ENCODE peak calls at places on chromosome 2, in eight cellular contexts. V, Z, F, D, U, R, X and B are unnamed samples.

GRCh38 chr2:231189571-231190495 is 8.6 kb upstream of the ARMC9 start:
- DNase-seq in R (no peak), V (peak; percentile 57), X (peak; percentile 46), Z (no peak), U (no peak), D (no peak), F (no peak), B (peak; percentile 52)

GRCh38 chr2:232365621-232366321 is 12.8 kb upstream of the ALPP start:
- DNase-seq in R (peak; percentile 23), U (no peak), D (peak; percentile 45), V (peak; percentile 75), F (no peak), Z (peak; percentile 62), X (no peak), B (no peak)

GRCh38 chr2:128309341-128310093 is 9.2 kb downstream of the HS6ST1 start:
- DNase-seq in F (no peak), D (peak; percentile 82), V (no peak), Z (peak; percentile 97), R (peak; percentile 73), U (no peak), X (no peak), B (peak; percentile 61)

GRCh38 chr2:43065036-43065435 is 161.4 kb downstream of the ZFP36L2 start:
- DNase-seq in F (no peak), X (no peak), U (no peak), D (no peak), V (no peak), R (no peak), Z (no peak), B (no peak)

GRCh38 chr2:64792995-64793639 is 139.4 kb upstream of the SERTAD2 start:
- DNase-seq in D (no peak), X (peak; percentile 92), Z (no peak), R (no peak), V (no peak), U (no peak), F (no peak), B (no peak)

GRCh38 chr2:3223080-3223923 is 154.3 kb downstream of the EIPR1 start:
- DNase-seq in D (no peak), X (peak; percentile 23), R (no peak), F (no peak), U (no peak), Z (no peak), V (no peak), B (no peak)

GRCh38 chr2:236934166-236934565 is 151.5 kb upstream of the COPS8 start:
- DNase-seq in R (no peak), X (no peak), F (no peak), Z (no peak), V (no peak), D (no peak), U (no peak), B (peak; percentile 13)

GRCh38 chr2:186690796-186691195 is 3.1 kb upstream of the FAM171B start:
- DNase-seq in V (no peak), F (no peak), R (no peak), D (no peak), U (no peak), X (no peak), Z (no peak), B (no peak)

GRCh38 chr2:170817247-170817998 is 736 bp downstream of the GAD1 start:
- DNase-seq in Z (no peak), V (peak; percentile 57), U (peak; percentile 76), D (peak; percentile 86), R (peak; percentile 31), F (no peak), X (peak; percentile 40), B (no peak)

GRCh38 chr2:207504513-207505171 is 25.1 kb upstream of the CREB1 start:
- DNase-seq in R (no peak), X (no peak), U (no peak), F (peak; percentile 13), V (peak; percentile 35), D (no peak), Z (no peak), B (no peak)

GRCh38 chr2:7014201-7014640 is 97.0 kb downstream of the RNF144A start:
- DNase-seq in R (peak; percentile 34), Z (peak; percentile 21), V (peak; percentile 54), D (no peak), X (no peak), F (no peak), U (no peak), B (no peak)

GRCh38 chr2:207334631-207335371 is 169.1 kb upstream of the KLF7 start:
- DNase-seq in X (peak; percentile 99), F (peak; percentile 24), D (no peak), R (peak; percentile 22), U (peak; percentile 64), Z (no peak), V (peak; percentile 93), B (peak; percentile 53)

GRCh38 chr2:36663851-36664715 is 32.4 kb upstream of the VIT start:
- DNase-seq in U (no peak), X (peak; percentile 82), D (no peak), Z (peak; percentile 81), V (peak; percentile 86), F (peak; percentile 23), R (peak; percentile 32), B (no peak)

GRCh38 chr2:20635096-20635475 is 15.8 kb downstream of the HS1BP3 start:
- DNase-seq in V (no peak), Z (no peak), D (no peak), F (no peak), U (no peak), X (peak; percentile 32), R (no peak), B (no peak)

GRCh38 chr2:23912054-23912453 is 14.9 kb downstream of the ATAD2B start:
- DNase-seq in X (no peak), U (no peak), R (no peak), D (no peak), Z (no peak), F (no peak), V (no peak), B (no peak)

GRCh38 chr2:201357216-201357615 is at the start of gene FLACC1:
- DNase-seq in F (no peak), D (no peak), V (peak; percentile 94), U (no peak), Z (peak; percentile 56), R (peak; percentile 33), X (peak; percentile 24), B (no peak)

GRCh38 chr2:150710916-150711315 is 223.4 kb upstream of the RND3 start:
- DNase-seq in U (no peak), X (no peak), V (no peak), F (no peak), Z (no peak), R (no peak), D (no peak), B (no peak)

GRCh38 chr2:40097691-40098376 is 318.8 kb upstream of the THUMPD2 start:
- DNase-seq in V (no peak), D (no peak), F (no peak), R (no peak), U (no peak), X (no peak), Z (no peak), B (no peak)
- H3K4me3 ChIP-seq in V (no peak overlapping the region), D (no peak overlapping the region), F (no peak overlapping the region), R (no peak overlapping the region), U (no peak overlapping the region), X (no peak overlapping the region), Z (no peak overlapping the region), B (no peak overlapping the region)

DNA sequence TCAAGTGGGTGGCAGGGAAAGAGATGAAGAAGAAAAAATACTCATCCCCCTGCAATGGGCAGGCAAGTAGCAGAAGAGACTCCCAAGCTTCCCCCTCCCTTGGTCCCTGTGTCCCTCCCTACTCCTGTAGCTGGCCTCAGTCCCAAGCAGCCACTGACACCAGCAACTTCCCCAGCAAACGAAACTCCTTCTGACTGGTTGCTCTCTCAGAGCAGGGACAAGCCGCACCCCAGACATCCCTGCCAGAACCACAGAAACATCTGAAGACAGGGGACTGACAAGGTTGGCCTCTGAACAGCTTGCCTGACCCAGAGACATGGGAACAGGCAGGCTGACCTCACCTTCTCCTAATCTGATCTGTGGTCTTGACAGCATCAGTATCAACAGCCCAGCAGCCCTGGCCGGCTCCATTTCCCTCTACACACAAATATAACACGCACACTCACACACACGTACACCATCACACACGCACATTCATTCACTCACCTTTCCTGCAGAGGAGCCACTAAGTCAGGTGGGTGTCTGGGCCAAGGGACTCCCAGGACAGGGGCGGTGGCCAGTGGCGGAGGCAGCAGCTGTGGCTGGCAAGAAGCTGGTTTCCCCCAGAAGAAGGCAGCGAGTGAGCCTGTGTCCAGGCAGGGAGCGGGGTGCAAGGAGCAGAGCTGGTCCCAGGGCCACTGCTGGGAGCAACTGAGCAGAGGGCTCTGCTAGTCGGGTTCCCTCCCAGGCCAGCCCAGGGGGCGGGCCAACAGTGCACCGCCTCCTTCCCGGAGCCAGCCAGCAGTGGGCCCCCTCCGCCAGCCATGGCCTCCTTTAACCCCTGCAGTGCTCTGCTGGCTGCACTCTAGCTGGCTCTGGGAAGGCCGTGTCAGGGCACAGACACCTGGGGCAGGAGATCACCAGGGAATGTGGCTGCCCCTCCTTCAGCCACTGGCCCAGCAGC is 59.1 kb downstream of the TNS1 start:
- DNase-seq in F (peak; percentile 74), V (peak; percentile 88), R (peak; percentile 74), Z (peak; percentile 71), D (peak; percentile 94), U (peak; percentile 83), X (peak; percentile 57), B (peak; percentile 81)
- TF ChIP-seq CTCF in F (peak; percentile 20), V (peak; percentile 46), R (peak; percentile 23), Z (peak; percentile 91), D (peak; percentile 23), U (peak; percentile 43), X (no peak), B (peak; percentile 28)

DNA sequence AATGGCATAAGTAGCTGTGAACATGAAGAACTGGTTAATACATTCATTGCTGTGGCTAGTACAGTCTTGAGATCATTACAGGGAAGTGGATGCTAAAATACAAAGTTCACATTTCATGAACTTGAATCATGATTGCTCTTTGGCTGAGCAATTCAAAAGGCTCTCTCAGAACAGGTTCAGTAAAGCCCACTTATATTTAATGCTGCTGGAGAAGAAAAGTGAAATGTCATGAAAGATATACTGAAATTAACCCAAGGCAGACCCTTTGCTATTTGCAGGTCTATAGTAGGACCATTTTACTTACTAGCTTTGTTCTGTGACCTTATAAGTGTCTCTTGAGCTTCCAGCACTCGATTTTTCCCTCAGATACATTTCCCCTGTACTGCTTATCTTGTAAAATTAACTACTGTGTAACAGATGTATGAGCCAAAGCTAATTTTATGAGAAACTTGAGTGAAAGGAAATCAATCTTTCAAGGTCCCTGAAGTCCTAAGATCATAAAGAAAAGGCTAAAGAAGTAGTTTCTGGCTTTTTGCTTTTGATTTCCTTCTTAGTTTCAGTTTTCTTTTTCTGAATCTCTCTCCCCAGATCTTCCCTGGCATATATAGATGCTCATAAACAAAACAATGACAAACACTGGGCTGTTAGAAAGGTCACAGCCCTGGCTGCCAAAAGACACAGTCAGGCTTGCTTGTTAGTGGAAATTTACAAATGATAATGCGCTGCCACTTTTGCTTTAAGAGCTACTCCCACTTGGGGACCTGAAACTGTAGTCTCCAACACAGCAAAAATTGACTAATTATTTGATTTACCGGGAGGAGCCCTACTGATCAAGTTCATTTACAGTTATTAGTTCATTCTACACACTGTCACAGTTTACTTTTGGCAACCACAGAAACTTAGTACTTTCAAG is 132.7 kb upstream of the XPO1 start:
- DNase-seq in F (peak; percentile 28), X (peak; percentile 78), Z (no peak), D (no peak), V (peak; percentile 23), U (no peak), R (no peak), B (peak; percentile 63)
- TF ChIP-seq POLR2AphosphoS5 in F (peak; percentile 8), X (no peak), Z (no peak), D (peak; percentile 19), V (no peak), U (no peak), R (no peak), B (no peak)

DNA sequence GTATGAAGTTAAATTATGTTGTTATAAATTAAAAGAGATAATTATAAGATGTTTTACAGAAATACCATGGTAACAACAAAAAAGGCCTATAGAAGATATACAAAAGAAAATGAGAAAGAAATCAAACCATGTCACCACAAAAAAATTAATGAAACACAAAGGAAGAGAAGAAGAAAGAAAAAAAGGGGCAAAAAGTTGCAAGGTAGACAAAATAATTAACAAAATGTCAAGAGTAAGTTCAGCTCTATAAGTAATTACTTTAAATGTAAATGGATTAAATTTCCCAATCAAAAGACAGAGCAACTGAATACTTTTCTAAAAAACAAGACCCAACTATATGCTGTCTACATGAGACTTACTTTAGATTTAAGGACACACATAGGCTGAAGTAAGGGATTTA is 378.4 kb upstream of the FSHR start:
- DNase-seq in D (no peak), R (no peak), F (no peak), Z (no peak), X (no peak), V (no peak), U (no peak), B (no peak)
- H3K4me3 ChIP-seq in D (no peak overlapping the region), R (no peak overlapping the region), F (no peak overlapping the region), Z (no peak overlapping the region), X (no peak overlapping the region), V (no peak overlapping the region), U (no peak overlapping the region), B (no peak overlapping the region)